ENCODE peak calls at places on chromosomes 11 and 22, in five cellular contexts. D is H1, R is HCT116, S is K562, B is HepG2. W is an unnamed sample.
A peak's percentile ranks its signal among the peaks of the same experiment; 100 is the strongest.

GRCh38 chr11:17839450-17839849 is 104.9 kb downstream of the KCNC1 start:
- DNase-seq in B (no peak), R (no peak), S (no peak), D (no peak), W (no peak)

GRCh38 chr11:44286268-44286880 is 23.6 kb downstream of the ALX4 start:
- DNase-seq in D (peak; percentile 89), R (peak; percentile 43), B (peak; percentile 35), S (peak; percentile 86), W (peak; percentile 2)

GRCh38 chr22:19524170-19525115 is at the start of gene CLDN5:
- DNase-seq in D (peak; percentile 89), B (no peak), S (peak; percentile 69), R (no peak), W (no peak)

GRCh38 chr11:15197696-15198095 is 83.0 kb downstream of the INSC start:
- DNase-seq in B (no peak), R (no peak), S (no peak), D (peak; percentile 6), W (no peak)

GRCh38 chr22:49825944-49826602 is 1.6 kb downstream of the BRD1 start:
- DNase-seq in D (no peak), B (peak; percentile 38), R (no peak), S (no peak), W (no peak)

GRCh38 chr22:45337536-45337935 is 27.8 kb downstream of the FAM118A start:
- DNase-seq in B (no peak), D (no peak), S (no peak), R (no peak), W (no peak)

GRCh38 chr11:116707250-116707649 is 65.5 kb downstream of the BUD13 start:
- DNase-seq in R (no peak), S (no peak), D (no peak), B (no peak), W (no peak)

GRCh38 chr11:118910309-118911112 is 15.2 kb downstream of the BCL9L start:
- DNase-seq in D (peak; percentile 79), R (no peak), S (peak; percentile 82), B (peak; percentile 75), W (no peak)

GRCh38 chr22:36873614-36874308 is 13.0 kb downstream of the NCF4 start:
- DNase-seq in B (peak; percentile 62), S (peak; percentile 18), D (no peak), R (peak; percentile 37), W (peak; percentile 69)

GRCh38 chr11:82701847-82702520 is 31.7 kb downstream of the FAM181B start:
- DNase-seq in R (peak; percentile 24), D (peak; percentile 81), B (peak; percentile 37), S (peak; percentile 56), W (no peak)

GRCh38 chr22:38426628-38427027 is 28.4 kb downstream of the KCNJ4 start:
- DNase-seq in D (no peak), R (no peak), S (no peak), B (no peak), W (no peak)

GRCh38 chr22:36191106-36191836 is 10.3 kb downstream of the APOL4 start:
- DNase-seq in B (no peak), R (no peak), D (no peak), S (no peak), W (no peak)

GRCh38 chr11:46597609-46598219 is 3.9 kb upstream of the AMBRA1 start:
- DNase-seq in R (no peak), D (no peak), B (no peak), S (peak; percentile 33), W (no peak)

GRCh38 chr22:30390974-30391691 is 3.9 kb upstream of the RNF215 start:
- DNase-seq in S (peak; percentile 52), B (peak; percentile 85), D (peak; percentile 71), R (peak; percentile 84), W (peak; percentile 51)

GRCh38 chr11:33828604-33829429 is 54.5 kb upstream of the FBXO3 start:
- DNase-seq in D (peak; percentile 67), B (no peak), S (no peak), R (no peak), W (no peak)
- H3K27ac ChIP-seq in D (no peak overlapping the region), B (no peak overlapping the region), S (no peak overlapping the region), R (no peak overlapping the region), W (no peak overlapping the region)

GRCh38 chr11:64340671-64341335 is 799 bp downstream of the CCDC88B start:
- DNase-seq in D (peak; percentile 100), S (peak; percentile 83), R (no peak), B (no peak), W (no peak)
- TF ChIP-seq ATF3 in D (no peak), S (no peak), R (no peak), B (no peak), W (no peak)

GRCh38 chr11:1272531-1272930 is 36.9 kb downstream of the TOLLIP start:
- DNase-seq in B (no peak), R (no peak), D (no peak), S (no peak), W (no peak)

GRCh38 chr11:1270476-1270875 is 39.0 kb downstream of the TOLLIP start:
- DNase-seq in B (no peak), R (no peak), D (no peak), S (no peak), W (no peak)

GRCh38 chr11:1271002-1271401 is 38.4 kb downstream of the TOLLIP start:
- DNase-seq in D (no peak), R (no peak), S (peak; percentile 47), B (no peak), W (no peak)

GRCh38 chr11:1271927-1272326 is 37.5 kb downstream of the TOLLIP start:
- DNase-seq in D (no peak), R (no peak), B (no peak), S (no peak), W (no peak)

DNA sequence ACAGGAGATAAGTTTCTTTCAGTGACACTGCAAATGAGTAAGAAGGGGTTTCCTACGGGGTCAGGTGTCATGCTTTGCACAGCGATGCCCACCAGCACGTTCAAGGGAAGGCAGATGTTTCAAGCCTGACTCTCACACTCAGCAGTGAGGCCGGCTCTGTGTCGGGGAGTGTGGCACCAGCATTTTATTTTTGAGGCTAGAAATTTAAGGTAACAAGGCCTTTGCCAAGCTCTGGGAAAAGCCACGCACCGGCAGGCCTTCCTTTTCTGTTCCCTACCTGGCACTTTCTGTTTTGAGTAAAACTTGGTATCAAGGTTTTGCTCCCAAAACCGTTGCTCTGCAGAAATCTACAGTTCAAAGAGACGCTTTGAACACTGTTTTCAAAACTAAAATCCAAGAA is 38.0 kb downstream of the TOLLIP start:
- DNase-seq in R (no peak), S (no peak), D (no peak), B (no peak), W (no peak)
- H3K27ac ChIP-seq in R (no peak overlapping the region), S (no peak overlapping the region), D (no peak overlapping the region), B (no peak overlapping the region), W (no peak overlapping the region)

DNA sequence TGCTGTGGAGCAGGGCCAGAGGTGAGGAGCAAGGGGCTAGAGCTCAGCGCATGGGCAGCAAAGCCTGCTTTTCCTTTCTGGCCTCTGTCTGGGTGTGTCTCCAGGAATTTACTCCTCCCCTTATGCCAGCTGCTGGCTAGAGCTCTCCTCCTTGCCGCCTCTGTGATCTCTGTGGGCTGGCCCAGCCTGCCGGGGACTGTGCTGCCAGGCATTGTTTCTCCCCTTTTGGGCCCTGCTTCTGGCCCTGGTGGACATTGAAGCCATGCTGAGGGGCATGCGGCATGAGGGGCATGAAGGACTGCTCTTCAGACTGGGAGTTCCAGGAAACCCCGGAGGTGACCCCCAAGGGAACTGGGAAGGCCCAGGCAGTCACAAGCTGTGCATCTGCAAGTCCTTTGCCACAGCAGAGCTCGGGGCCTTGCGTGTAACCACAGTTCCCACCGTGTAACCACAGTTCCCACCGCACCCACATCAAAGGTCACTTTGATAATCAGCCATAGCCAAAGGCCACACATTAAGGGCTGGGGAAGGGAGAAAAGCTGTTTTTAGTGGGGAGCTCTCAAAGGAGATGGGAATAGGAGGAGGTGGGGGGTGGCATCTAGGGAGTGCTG is 62.1 kb downstream of the PPFIBP2 start:
- DNase-seq in R (no peak), B (peak; percentile 26), S (no peak), D (no peak), W (no peak)
- TF ChIP-seq ATF3 in R (no peak), B (no peak), S (no peak), D (no peak), W (no peak)

GRCh38 chr11:121564948-121565684 is 112.3 kb upstream of the SORL1-AS1 start:
- DNase-seq in R (no peak), D (no peak), S (no peak), B (peak; percentile 94), W (no peak)
- H3K27ac ChIP-seq in R (no peak overlapping the region), D (no peak overlapping the region), S (no peak overlapping the region), B (peak overlapping the region; percentile 94), W (no peak overlapping the region)

GRCh38 chr11:22044126-22044525 is 148.8 kb upstream of the ANO5 start:
- DNase-seq in R (no peak), D (no peak), B (no peak), S (no peak), W (no peak)
- TF ChIP-seq ATF3 in R (no peak), D (no peak), B (no peak), S (no peak), W (no peak)

DNA sequence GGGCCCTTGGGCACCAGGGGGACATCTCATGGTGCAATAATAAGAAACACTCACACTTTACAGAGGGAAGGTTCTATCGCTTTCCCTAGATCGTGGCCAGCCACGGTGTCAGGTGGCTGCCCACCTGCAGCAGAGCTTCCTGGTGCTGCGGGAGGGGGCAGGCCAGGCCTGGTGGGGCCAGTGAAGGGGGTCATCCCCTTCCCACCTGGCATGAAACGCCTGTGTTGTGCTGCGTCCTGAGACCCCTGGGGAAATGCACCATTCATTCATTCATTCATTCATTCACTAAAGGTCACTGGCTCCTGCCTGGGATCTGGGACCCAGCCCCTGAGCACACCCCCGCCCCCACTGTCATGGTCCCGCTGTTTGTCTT is 394 bp upstream of the RHOD start:
- DNase-seq in D (no peak), B (no peak), S (no peak), R (no peak), W (no peak)
- H3K27ac ChIP-seq in D (no peak overlapping the region), B (no peak overlapping the region), S (no peak overlapping the region), R (peak overlapping the region; percentile 82), W (no peak overlapping the region)